ENCODE peak calls at places on chromosomes 6 and 20, in nine cellular contexts. One of them, this sample, is unnamed. For H3K4me1, the result is how much of the 10 kb centered on the place peaks cover.

GRCh38 chr20:64188682-64189529 is 24.7 kb downstream of the MYT1 start:
- DNase-seq in psoas muscle: no peak
- DNase-seq in CD8-positive, alpha-beta memory T cell: no peak
- DNase-seq in endodermal cell: peak
- DNase-seq in left ventricle myocardium inferior: no peak
- DNase-seq in right cardiac atrium: no peak
- DNase-seq in CD8-positive, alpha-beta T cell: no peak
- DNase-seq in thoracic aorta: no peak
- DNase-seq in kidney: no peak
- DNase-seq in this sample: no peak

GRCh38 chr6:111845441-111845871 is 27.8 kb downstream of the FYN start:
- DNase-seq in thoracic aorta: no peak
- DNase-seq in psoas muscle: no peak
- DNase-seq in CD8-positive, alpha-beta T cell: no peak
- DNase-seq in CD8-positive, alpha-beta memory T cell: no peak
- DNase-seq in endodermal cell: no peak
- DNase-seq in right cardiac atrium: no peak
- DNase-seq in kidney: no peak
- DNase-seq in left ventricle myocardium inferior: no peak
- DNase-seq in this sample: no peak

GRCh38 chr6:1379026-1379809 is 10.2 kb upstream of the FOXF2 start:
- DNase-seq in right cardiac atrium: no peak
- DNase-seq in CD8-positive, alpha-beta memory T cell: no peak
- DNase-seq in kidney: no peak
- DNase-seq in CD8-positive, alpha-beta T cell: no peak
- DNase-seq in psoas muscle: no peak
- DNase-seq in endodermal cell: no peak
- DNase-seq in left ventricle myocardium inferior: no peak
- DNase-seq in thoracic aorta: no peak
- DNase-seq in this sample: peak

GRCh38 chr20:47727170-47727880 is 58.0 kb downstream of the SULF2 start:
- DNase-seq in psoas muscle: peak
- DNase-seq in CD8-positive, alpha-beta T cell: peak
- DNase-seq in thoracic aorta: no peak
- DNase-seq in CD8-positive, alpha-beta memory T cell: peak
- DNase-seq in left ventricle myocardium inferior: peak
- DNase-seq in kidney: peak
- DNase-seq in endodermal cell: no peak
- DNase-seq in right cardiac atrium: peak
- DNase-seq in this sample: peak

GRCh38 chr20:60254901-60255411 is 296.7 kb downstream of the CDH26 start:
- DNase-seq in CD8-positive, alpha-beta memory T cell: no peak
- DNase-seq in kidney: no peak
- DNase-seq in thoracic aorta: no peak
- DNase-seq in psoas muscle: no peak
- DNase-seq in CD8-positive, alpha-beta T cell: no peak
- DNase-seq in endodermal cell: no peak
- DNase-seq in right cardiac atrium: no peak
- DNase-seq in left ventricle myocardium inferior: no peak
- DNase-seq in this sample: no peak

GRCh38 chr20:37627060-37627766 is 66.6 kb upstream of the CTNNBL1 start:
- DNase-seq in endodermal cell: peak
- DNase-seq in right cardiac atrium: peak
- DNase-seq in left ventricle myocardium inferior: peak
- DNase-seq in kidney: no peak
- DNase-seq in thoracic aorta: no peak
- DNase-seq in CD8-positive, alpha-beta T cell: no peak
- DNase-seq in psoas muscle: peak
- DNase-seq in CD8-positive, alpha-beta memory T cell: no peak
- DNase-seq in this sample: no peak

GRCh38 chr20:60037120-60037499 is 78.9 kb downstream of the CDH26 start:
- DNase-seq in left ventricle myocardium inferior: no peak
- DNase-seq in psoas muscle: no peak
- DNase-seq in thoracic aorta: no peak
- DNase-seq in CD8-positive, alpha-beta memory T cell: no peak
- DNase-seq in CD8-positive, alpha-beta T cell: no peak
- DNase-seq in right cardiac atrium: no peak
- DNase-seq in kidney: no peak
- DNase-seq in endodermal cell: peak
- DNase-seq in this sample: no peak

GRCh38 chr6:45555981-45556771 is 178.4 kb upstream of the SUPT3H start:
- DNase-seq in CD8-positive, alpha-beta memory T cell: no peak
- DNase-seq in kidney: no peak
- DNase-seq in left ventricle myocardium inferior: peak
- DNase-seq in thoracic aorta: no peak
- DNase-seq in CD8-positive, alpha-beta T cell: no peak
- DNase-seq in psoas muscle: no peak
- DNase-seq in endodermal cell: no peak
- DNase-seq in right cardiac atrium: no peak
- DNase-seq in this sample: no peak

GRCh38 chr6:75689576-75689975 is 59.5 kb upstream of the MYO6 start:
- DNase-seq in right cardiac atrium: no peak
- DNase-seq in left ventricle myocardium inferior: no peak
- DNase-seq in CD8-positive, alpha-beta memory T cell: no peak
- DNase-seq in thoracic aorta: no peak
- DNase-seq in psoas muscle: no peak
- DNase-seq in endodermal cell: no peak
- DNase-seq in CD8-positive, alpha-beta T cell: no peak
- DNase-seq in kidney: no peak
- DNase-seq in this sample: no peak

GRCh38 chr20:11895832-11896484 is 21.7 kb upstream of the BTBD3 start:
- DNase-seq in left ventricle myocardium inferior: no peak
- DNase-seq in endodermal cell: no peak
- DNase-seq in thoracic aorta: no peak
- DNase-seq in right cardiac atrium: no peak
- DNase-seq in CD8-positive, alpha-beta T cell: no peak
- DNase-seq in kidney: no peak
- DNase-seq in psoas muscle: no peak
- DNase-seq in CD8-positive, alpha-beta memory T cell: no peak
- DNase-seq in this sample: no peak

GRCh38 chr20:32737371-32738223 is 5.7 kb downstream of the COMMD7 start:
- DNase-seq in thoracic aorta: no peak
- DNase-seq in endodermal cell: no peak
- DNase-seq in psoas muscle: no peak
- DNase-seq in left ventricle myocardium inferior: no peak
- DNase-seq in kidney: no peak
- DNase-seq in right cardiac atrium: no peak
- DNase-seq in CD8-positive, alpha-beta memory T cell: peak
- DNase-seq in CD8-positive, alpha-beta T cell: peak
- DNase-seq in this sample: peak

GRCh38 chr6:43307451-43308100 is 1.1 kb downstream of the CRIP3 start:
- DNase-seq in psoas muscle: no peak
- DNase-seq in thoracic aorta: no peak
- DNase-seq in CD8-positive, alpha-beta memory T cell: no peak
- DNase-seq in CD8-positive, alpha-beta T cell: no peak
- DNase-seq in left ventricle myocardium inferior: no peak
- DNase-seq in endodermal cell: no peak
- DNase-seq in kidney: peak
- DNase-seq in right cardiac atrium: no peak
- DNase-seq in this sample: no peak

GRCh38 chr6:43490523-43490939 is 13.2 kb downstream of the TJAP1 start:
- DNase-seq in left ventricle myocardium inferior: no peak
- DNase-seq in CD8-positive, alpha-beta memory T cell: no peak
- DNase-seq in CD8-positive, alpha-beta T cell: no peak
- DNase-seq in psoas muscle: no peak
- DNase-seq in thoracic aorta: no peak
- DNase-seq in kidney: no peak
- DNase-seq in endodermal cell: no peak
- DNase-seq in right cardiac atrium: peak
- DNase-seq in this sample: no peak

GRCh38 chr6:38131527-38131965 is 312.0 kb downstream of the ZFAND3 start:
- DNase-seq in left ventricle myocardium inferior: no peak
- DNase-seq in CD8-positive, alpha-beta memory T cell: no peak
- DNase-seq in thoracic aorta: no peak
- DNase-seq in kidney: no peak
- DNase-seq in right cardiac atrium: no peak
- DNase-seq in psoas muscle: no peak
- DNase-seq in CD8-positive, alpha-beta T cell: no peak
- DNase-seq in endodermal cell: no peak
- DNase-seq in this sample: peak

GRCh38 chr6:136403166-136403980 is 113.7 kb upstream of the BCLAF1 start:
- DNase-seq in left ventricle myocardium inferior: no peak
- DNase-seq in thoracic aorta: no peak
- DNase-seq in right cardiac atrium: no peak
- DNase-seq in kidney: no peak
- DNase-seq in CD8-positive, alpha-beta memory T cell: no peak
- DNase-seq in CD8-positive, alpha-beta T cell: no peak
- DNase-seq in endodermal cell: no peak
- DNase-seq in psoas muscle: no peak
- DNase-seq in this sample: no peak

GRCh38 chr6:43933111-43933885 is 163.3 kb downstream of the VEGFA start:
- DNase-seq in right cardiac atrium: peak
- DNase-seq in thoracic aorta: no peak
- DNase-seq in CD8-positive, alpha-beta T cell: no peak
- DNase-seq in psoas muscle: no peak
- DNase-seq in endodermal cell: peak
- DNase-seq in kidney: peak
- DNase-seq in left ventricle myocardium inferior: peak
- DNase-seq in CD8-positive, alpha-beta memory T cell: peak
- DNase-seq in this sample: no peak

GRCh38 chr6:167121471-167121870 is 1.4 kb upstream of the CCR6 start:
- DNase-seq in right cardiac atrium: no peak
- DNase-seq in psoas muscle: no peak
- DNase-seq in CD8-positive, alpha-beta memory T cell: no peak
- DNase-seq in thoracic aorta: no peak
- DNase-seq in left ventricle myocardium inferior: no peak
- DNase-seq in endodermal cell: no peak
- DNase-seq in kidney: no peak
- DNase-seq in CD8-positive, alpha-beta T cell: no peak
- DNase-seq in this sample: no peak
- H3K4me1 ChIP-seq in right cardiac atrium: under half
- H3K4me1 ChIP-seq in psoas muscle: under half
- H3K4me1 ChIP-seq in CD8-positive, alpha-beta memory T cell: half or more
- H3K4me1 ChIP-seq in thoracic aorta: under half
- H3K4me1 ChIP-seq in left ventricle myocardium inferior: under half
- H3K4me1 ChIP-seq in endodermal cell: under half
- H3K4me1 ChIP-seq in kidney: under half
- H3K4me1 ChIP-seq in CD8-positive, alpha-beta T cell: under half
- H3K4me1 ChIP-seq in this sample: half or more

DNA sequence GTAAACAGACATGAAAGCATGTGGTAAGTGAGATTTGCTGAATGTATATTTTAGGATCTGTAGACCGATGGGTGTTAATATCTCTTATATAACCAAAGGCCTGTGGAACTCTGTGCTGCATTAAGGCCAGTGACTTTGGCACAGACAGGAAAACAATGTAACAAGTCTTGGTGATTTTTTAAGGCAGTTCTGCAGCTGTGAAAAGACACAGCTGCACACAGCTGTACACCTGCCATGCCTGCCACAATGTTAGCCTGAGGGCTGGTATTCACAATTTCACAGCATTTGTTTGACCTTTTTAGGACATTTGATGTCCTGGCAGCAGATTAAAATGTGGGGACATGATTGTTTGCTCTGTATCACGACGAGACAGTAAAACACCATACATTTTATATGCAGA is 6.1 kb downstream of the SOBP start:
- DNase-seq in left ventricle myocardium inferior: no peak
- DNase-seq in psoas muscle: no peak
- DNase-seq in CD8-positive, alpha-beta T cell: no peak
- DNase-seq in CD8-positive, alpha-beta memory T cell: no peak
- DNase-seq in kidney: no peak
- DNase-seq in endodermal cell: no peak
- DNase-seq in right cardiac atrium: no peak
- DNase-seq in thoracic aorta: no peak
- DNase-seq in this sample: no peak
- H3K27ac ChIP-seq in left ventricle myocardium inferior: peak
- H3K27ac ChIP-seq in psoas muscle: peak
- H3K27ac ChIP-seq in CD8-positive, alpha-beta T cell: no peak
- H3K27ac ChIP-seq in CD8-positive, alpha-beta memory T cell: no peak
- H3K27ac ChIP-seq in kidney: no peak
- H3K27ac ChIP-seq in endodermal cell: no peak
- H3K27ac ChIP-seq in right cardiac atrium: peak
- H3K27ac ChIP-seq in thoracic aorta: peak
- H3K27ac ChIP-seq in this sample: no peak

DNA sequence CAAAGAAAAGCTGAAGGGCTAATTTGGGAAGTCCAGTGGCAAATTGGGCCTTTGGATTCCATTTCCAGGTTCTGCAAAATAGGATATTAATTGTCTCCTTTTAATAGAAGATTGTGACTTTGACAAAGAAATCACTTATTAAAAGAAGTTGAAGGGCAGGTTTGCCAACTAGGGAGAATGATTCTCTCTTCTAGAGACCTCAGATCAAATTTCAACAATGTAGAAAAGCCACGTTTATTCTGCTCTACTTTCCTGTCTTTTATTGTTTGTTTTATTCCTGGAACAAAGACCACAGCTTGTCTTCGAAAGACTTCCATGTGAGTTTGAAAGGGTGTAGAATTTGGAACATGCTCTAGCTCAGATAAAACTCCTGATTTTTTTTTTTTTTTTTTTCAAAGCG is 65.5 kb upstream of the PRL start:
- DNase-seq in thoracic aorta: no peak
- DNase-seq in CD8-positive, alpha-beta memory T cell: no peak
- DNase-seq in psoas muscle: no peak
- DNase-seq in right cardiac atrium: no peak
- DNase-seq in CD8-positive, alpha-beta T cell: no peak
- DNase-seq in kidney: no peak
- DNase-seq in left ventricle myocardium inferior: no peak
- DNase-seq in endodermal cell: no peak
- DNase-seq in this sample: no peak
- H3K4me3 ChIP-seq in thoracic aorta: no peak
- H3K4me3 ChIP-seq in CD8-positive, alpha-beta memory T cell: no peak
- H3K4me3 ChIP-seq in psoas muscle: no peak
- H3K4me3 ChIP-seq in right cardiac atrium: no peak
- H3K4me3 ChIP-seq in CD8-positive, alpha-beta T cell: no peak
- H3K4me3 ChIP-seq in kidney: no peak
- H3K4me3 ChIP-seq in left ventricle myocardium inferior: no peak
- H3K4me3 ChIP-seq in endodermal cell: no peak
- H3K4me3 ChIP-seq in this sample: no peak

DNA sequence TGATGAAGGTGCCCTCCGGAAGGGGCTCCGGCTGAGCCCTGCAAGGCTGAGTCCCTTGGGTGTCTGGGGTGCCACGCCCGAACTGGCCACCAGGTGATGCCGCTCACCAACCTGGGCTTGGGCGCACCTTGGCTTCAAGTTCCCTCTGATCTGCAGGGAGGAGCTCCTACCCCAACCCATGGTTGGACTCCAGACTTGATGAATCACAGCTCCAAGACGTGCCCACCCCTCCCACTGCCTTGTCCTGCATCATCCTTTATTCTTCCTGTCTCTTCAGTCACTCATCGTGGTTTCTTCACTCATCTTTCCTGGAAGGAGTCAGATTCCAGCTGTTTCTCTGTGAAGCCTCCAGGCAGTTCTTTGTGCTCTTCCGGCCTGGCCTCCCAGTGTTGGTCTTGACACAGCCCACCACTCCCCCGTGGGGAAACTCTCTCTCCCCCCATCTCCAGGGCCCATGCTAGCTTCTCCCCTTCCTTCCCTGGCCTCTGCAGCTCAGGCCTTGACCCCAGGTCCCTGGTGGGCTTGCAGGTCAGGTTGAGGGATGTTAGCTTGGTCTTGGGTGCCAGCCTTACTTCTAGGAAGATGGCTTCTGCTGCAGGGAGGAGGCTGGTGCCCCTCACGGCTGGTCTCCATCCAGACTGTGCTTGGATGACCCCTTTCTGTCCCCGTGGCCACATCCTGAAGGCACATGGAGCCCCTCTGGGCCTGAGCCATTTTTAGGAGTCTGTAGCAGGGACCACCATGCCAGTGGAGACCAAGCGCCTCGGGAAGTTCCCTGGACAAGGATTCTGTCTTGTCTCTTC is 2.6 kb upstream of the ZBP1 start:
- DNase-seq in psoas muscle: no peak
- DNase-seq in left ventricle myocardium inferior: peak
- DNase-seq in thoracic aorta: no peak
- DNase-seq in CD8-positive, alpha-beta memory T cell: peak
- DNase-seq in CD8-positive, alpha-beta T cell: peak
- DNase-seq in right cardiac atrium: peak
- DNase-seq in kidney: peak
- DNase-seq in endodermal cell: peak
- DNase-seq in this sample: peak
- H3K4me1 ChIP-seq in psoas muscle: under half
- H3K4me1 ChIP-seq in left ventricle myocardium inferior: under half
- H3K4me1 ChIP-seq in thoracic aorta: under half
- H3K4me1 ChIP-seq in CD8-positive, alpha-beta memory T cell: half or more
- H3K4me1 ChIP-seq in CD8-positive, alpha-beta T cell: half or more
- H3K4me1 ChIP-seq in right cardiac atrium: under half
- H3K4me1 ChIP-seq in kidney: under half
- H3K4me1 ChIP-seq in endodermal cell: under half
- H3K4me1 ChIP-seq in this sample: half or more

This sample was measured in CD4-positive, CD25-positive, alpha-beta regulatory T cell.